ENCODE peak calls at places on chromosomes 12 and 14, in seven cellular contexts. R, K, I, E, V, S and D are unnamed samples.

GRCh38 chr14:91649930-91650329 is 82.0 kb downstream of the CATSPERB start:
- DNase-seq in R (no peak), K (peak; percentile 35), I (no peak), E (no peak), V (no peak), S (peak; percentile 23), D (no peak)

GRCh38 chr14:80213602-80214001 is 2.3 kb upstream of the DIO2 start:
- DNase-seq in R (peak; percentile 32), K (peak; percentile 61), I (no peak), E (no peak), V (no peak), S (no peak), D (no peak)

GRCh38 chr12:59431266-59431665 is 164.6 kb upstream of the SLC16A7 start:
- DNase-seq in R (no peak), K (no peak), I (no peak), E (no peak), V (no peak), S (no peak), D (no peak)

GRCh38 chr12:69154585-69155363 is 84.6 kb upstream of the CPSF6 start:
- DNase-seq in R (peak; percentile 47), K (peak; percentile 85), I (no peak), E (peak; percentile 73), V (peak; percentile 40), S (peak; percentile 37), D (no peak)

GRCh38 chr12:107912421-107913004 is 138.0 kb downstream of the ASCL4 start:
- DNase-seq in R (peak; percentile 58), K (peak; percentile 34), I (peak; percentile 84), E (peak; percentile 59), V (no peak), S (no peak), D (no peak)

GRCh38 chr12:12338528-12339168 is 11.4 kb downstream of the MANSC1 start:
- DNase-seq in R (no peak), K (no peak), I (no peak), E (no peak), V (peak; percentile 88), S (no peak), D (no peak)

GRCh38 chr14:76928301-76928700 is 100.2 kb downstream of the IRF2BPL start:
- DNase-seq in R (no peak), K (no peak), I (no peak), E (no peak), V (no peak), S (no peak), D (no peak)

GRCh38 chr12:104274811-104275210 is 28.7 kb upstream of the EID3 start:
- DNase-seq in R (no peak), K (no peak), I (no peak), E (no peak), V (no peak), S (no peak), D (no peak)

GRCh38 chr14:97946291-97946690 is 1149.1 kb downstream of the VRK1 start:
- DNase-seq in R (no peak), K (no peak), I (no peak), E (no peak), V (no peak), S (no peak), D (no peak)

GRCh38 chr12:15423629-15424028 is 101.3 kb downstream of the PTPRO start:
- DNase-seq in R (no peak), K (no peak), I (no peak), E (no peak), V (no peak), S (no peak), D (no peak)

GRCh38 chr14:65286443-65286842 is 126.1 kb upstream of the FUT8 start:
- DNase-seq in R (no peak), K (no peak), I (no peak), E (no peak), V (no peak), S (no peak), D (no peak)

GRCh38 chr12:40158592-40159111 is 52.8 kb upstream of the SLC2A13 start:
- DNase-seq in R (no peak), K (no peak), I (no peak), E (no peak), V (no peak), S (no peak), D (no peak)

GRCh38 chr12:52198454-52199215 is 6.8 kb upstream of the KRT80 start:
- DNase-seq in R (no peak), K (no peak), I (peak; percentile 81), E (peak; percentile 73), V (peak; percentile 37), S (no peak), D (no peak)

GRCh38 chr14:31208546-31209424 is 1.2 kb upstream of the HECTD1 start:
- DNase-seq in R (no peak), K (no peak), I (no peak), E (no peak), V (no peak), S (no peak), D (no peak)

GRCh38 chr12:130838951-130839769 is at the start of gene STX2:
- DNase-seq in R (peak; percentile 86), K (peak; percentile 93), I (peak; percentile 97), E (peak; percentile 88), V (no peak), S (peak; percentile 84), D (no peak)

GRCh38 chr12:15834575-15834974 is 45.4 kb upstream of the EPS8 start:
- DNase-seq in R (no peak), K (no peak), I (no peak), E (no peak), V (peak; percentile 80), S (no peak), D (no peak)

GRCh38 chr12:79409562-79409961 is 281.2 kb downstream of the PAWR start:
- DNase-seq in R (no peak), K (peak; percentile 6), I (no peak), E (no peak), V (no peak), S (peak; percentile 55), D (peak; percentile 39)

GRCh38 chr12:109953656-109954055 is 42.5 kb downstream of the GIT2 start:
- DNase-seq in R (no peak), K (no peak), I (no peak), E (no peak), V (no peak), S (no peak), D (no peak)
- H3K36me3 ChIP-seq in R (no peaks in the 10 kb centered on the region), K (no peaks in the 10 kb centered on the region), I (peaks cover 2% of the 10 kb centered on the region), E (peaks cover 99% of the 10 kb centered on the region), V (peaks cover 22% of the 10 kb centered on the region), S (no peaks in the 10 kb centered on the region), D (peaks cover 3% of the 10 kb centered on the region)

GRCh38 chr12:51075390-51075789 is 8.0 kb downstream of the CSRNP2 start:
- DNase-seq in R (no peak), K (no peak), I (no peak), E (no peak), V (no peak), S (no peak), D (no peak)

GRCh38 chr12:51080136-51080535 is 3.3 kb downstream of the CSRNP2 start:
- DNase-seq in R (no peak), K (no peak), I (no peak), E (no peak), V (no peak), S (no peak), D (no peak)

GRCh38 chr12:51082561-51083139 is 746 bp downstream of the CSRNP2 start:
- DNase-seq in R (no peak), K (no peak), I (no peak), E (no peak), V (no peak), S (peak; percentile 19), D (no peak)

GRCh38 chr12:51076235-51076930 is 7.0 kb downstream of the CSRNP2 start:
- DNase-seq in R (no peak), K (no peak), I (no peak), E (no peak), V (no peak), S (no peak), D (no peak)

GRCh38 chr12:51077930-51078329 is 5.5 kb downstream of the CSRNP2 start:
- DNase-seq in R (peak; percentile 37), K (peak; percentile 38), I (no peak), E (no peak), V (no peak), S (no peak), D (no peak)
- H3K36me3 ChIP-seq in R (no peaks in the 10 kb centered on the region), K (no peaks in the 10 kb centered on the region), I (no peaks in the 10 kb centered on the region), E (peaks cover 30% of the 10 kb centered on the region), V (no peaks in the 10 kb centered on the region), S (no peaks in the 10 kb centered on the region), D (peaks cover 1% of the 10 kb centered on the region)

GRCh38 chr14:68193970-68194634 is 374.5 kb downstream of the RAD51B start:
- DNase-seq in R (no peak), K (peak; percentile 28), I (no peak), E (no peak), V (no peak), S (peak; percentile 67), D (no peak)
- H3K36me3 ChIP-seq in R (no peaks in the 10 kb centered on the region), K (no peaks in the 10 kb centered on the region), I (no peaks in the 10 kb centered on the region), E (no peaks in the 10 kb centered on the region), V (no peaks in the 10 kb centered on the region), S (no peaks in the 10 kb centered on the region), D (no peaks in the 10 kb centered on the region)

GRCh38 chr12:89649820-89650219 is 58.8 kb downstream of the ATP2B1 start:
- DNase-seq in R (no peak), K (no peak), I (no peak), E (no peak), V (no peak), S (no peak), D (no peak)

GRCh38 chr12:89651192-89651591 is 57.4 kb downstream of the ATP2B1 start:
- DNase-seq in R (no peak), K (no peak), I (no peak), E (no peak), V (no peak), S (no peak), D (no peak)

GRCh38 chr12:89648211-89648930 is 60.3 kb downstream of the ATP2B1 start:
- DNase-seq in R (no peak), K (peak; percentile 67), I (no peak), E (no peak), V (no peak), S (no peak), D (no peak)

GRCh38 chr12:89650239-89650638 is 58.4 kb downstream of the ATP2B1 start:
- DNase-seq in R (no peak), K (no peak), I (no peak), E (no peak), V (no peak), S (no peak), D (no peak)

DNA sequence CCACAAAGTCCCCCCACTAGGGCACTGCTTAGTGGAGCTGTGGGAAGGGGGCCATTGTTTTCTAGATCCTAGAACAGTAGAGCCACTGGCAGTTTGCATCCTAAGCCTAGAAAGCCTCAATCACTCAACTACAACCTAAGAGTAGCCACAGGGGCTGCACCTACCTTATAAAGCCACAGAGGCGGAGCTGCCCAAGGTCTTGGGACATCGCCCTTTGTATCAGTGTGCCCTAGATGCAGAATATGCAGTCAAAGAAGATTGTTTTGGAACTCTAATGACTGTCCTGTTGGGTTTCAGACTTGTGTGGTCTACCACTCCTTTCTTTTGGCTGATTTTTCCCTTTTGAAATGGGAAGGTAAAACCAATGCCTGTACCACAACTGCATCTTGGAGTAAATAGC is 59.5 kb downstream of the ATP2B1 start:
- DNase-seq in R (no peak), K (no peak), I (no peak), E (no peak), V (no peak), S (no peak), D (no peak)
- H3K36me3 ChIP-seq in R (no peaks in the 10 kb centered on the region), K (peaks cover 3% of the 10 kb centered on the region), I (no peaks in the 10 kb centered on the region), E (no peaks in the 10 kb centered on the region), V (peaks cover 10% of the 10 kb centered on the region), S (no peaks in the 10 kb centered on the region), D (no peaks in the 10 kb centered on the region)